ENCODE peak calls at places on chromosomes 11 and 22, in seven cellular contexts. One of them, this sample, is unnamed.

GRCh38 chr22:27107824-27108223 is 450.4 kb downstream of the MIAT start:
- DNase-seq in heart right ventricle: peak; percentile 27
- DNase-seq in tibial nerve: peak; percentile 50
- DNase-seq in tibial artery: peak; percentile 88
- DNase-seq in ovary: peak; percentile 78
- DNase-seq in right cardiac atrium: peak; percentile 82
- DNase-seq in neuronal stem cell: no peak
- DNase-seq in this sample: peak; percentile 87

GRCh38 chr11:86991341-86991740 is 36.1 kb upstream of the FZD4 start:
- DNase-seq in tibial artery: no peak
- DNase-seq in neuronal stem cell: no peak
- DNase-seq in heart right ventricle: no peak
- DNase-seq in ovary: no peak
- DNase-seq in tibial nerve: no peak
- DNase-seq in right cardiac atrium: no peak
- DNase-seq in this sample: no peak

GRCh38 chr11:111983187-111983986 is 41.8 kb upstream of the DLAT start:
- DNase-seq in tibial nerve: no peak
- DNase-seq in right cardiac atrium: peak; percentile 76
- DNase-seq in neuronal stem cell: peak; percentile 67
- DNase-seq in tibial artery: no peak
- DNase-seq in ovary: no peak
- DNase-seq in heart right ventricle: no peak
- DNase-seq in this sample: peak; percentile 84

GRCh38 chr22:23246982-23247766 is 66.9 kb downstream of the BCR start:
- DNase-seq in neuronal stem cell: no peak
- DNase-seq in heart right ventricle: no peak
- DNase-seq in tibial artery: no peak
- DNase-seq in ovary: no peak
- DNase-seq in tibial nerve: no peak
- DNase-seq in right cardiac atrium: peak; percentile 13
- DNase-seq in this sample: peak; percentile 54

GRCh38 chr22:41352058-41352457 is 29.7 kb upstream of the TEF start:
- DNase-seq in tibial nerve: no peak
- DNase-seq in heart right ventricle: no peak
- DNase-seq in tibial artery: no peak
- DNase-seq in neuronal stem cell: no peak
- DNase-seq in ovary: no peak
- DNase-seq in right cardiac atrium: no peak
- DNase-seq in this sample: no peak

GRCh38 chr22:29964777-29965176 is 81.8 kb downstream of the MTMR3 start:
- DNase-seq in tibial artery: no peak
- DNase-seq in heart right ventricle: no peak
- DNase-seq in right cardiac atrium: no peak
- DNase-seq in tibial nerve: no peak
- DNase-seq in neuronal stem cell: no peak
- DNase-seq in ovary: no peak
- DNase-seq in this sample: no peak

GRCh38 chr11:69049490-69049867 is 747 bp downstream of the TPCN2 start:
- DNase-seq in right cardiac atrium: peak; percentile 69
- DNase-seq in tibial artery: no peak
- DNase-seq in heart right ventricle: no peak
- DNase-seq in tibial nerve: no peak
- DNase-seq in ovary: no peak
- DNase-seq in neuronal stem cell: no peak
- DNase-seq in this sample: peak; percentile 60

GRCh38 chr11:4090258-4090657 is 4.3 kb upstream of the RRM1 start:
- DNase-seq in heart right ventricle: no peak
- DNase-seq in tibial nerve: no peak
- DNase-seq in right cardiac atrium: no peak
- DNase-seq in ovary: no peak
- DNase-seq in neuronal stem cell: no peak
- DNase-seq in tibial artery: no peak
- DNase-seq in this sample: no peak

GRCh38 chr22:30457964-30458363 is 13.9 kb downstream of the SEC14L3 start:
- DNase-seq in ovary: no peak
- DNase-seq in neuronal stem cell: no peak
- DNase-seq in right cardiac atrium: no peak
- DNase-seq in tibial nerve: no peak
- DNase-seq in heart right ventricle: no peak
- DNase-seq in tibial artery: no peak
- DNase-seq in this sample: no peak

GRCh38 chr11:103035656-103036434 is 56.1 kb downstream of the DCUN1D5 start:
- DNase-seq in tibial artery: no peak
- DNase-seq in ovary: no peak
- DNase-seq in heart right ventricle: peak; percentile 44
- DNase-seq in right cardiac atrium: no peak
- DNase-seq in neuronal stem cell: peak; percentile 24
- DNase-seq in tibial nerve: no peak
- DNase-seq in this sample: no peak

GRCh38 chr11:108221401-108221800 is 1.0 kb downstream of the NPAT start:
- DNase-seq in heart right ventricle: no peak
- DNase-seq in tibial artery: no peak
- DNase-seq in neuronal stem cell: no peak
- DNase-seq in tibial nerve: no peak
- DNase-seq in ovary: no peak
- DNase-seq in right cardiac atrium: no peak
- DNase-seq in this sample: no peak

GRCh38 chr11:5626191-5626590 is 1.4 kb downstream of the TRIM34 start:
- DNase-seq in right cardiac atrium: no peak
- DNase-seq in neuronal stem cell: no peak
- DNase-seq in ovary: no peak
- DNase-seq in tibial artery: no peak
- DNase-seq in heart right ventricle: no peak
- DNase-seq in tibial nerve: no peak
- DNase-seq in this sample: no peak

GRCh38 chr22:44439356-44440223 is 58.4 kb downstream of the RTL6 start:
- DNase-seq in tibial nerve: no peak
- DNase-seq in right cardiac atrium: no peak
- DNase-seq in tibial artery: peak; percentile 46
- DNase-seq in heart right ventricle: no peak
- DNase-seq in neuronal stem cell: no peak
- DNase-seq in ovary: no peak
- DNase-seq in this sample: peak; percentile 40

GRCh38 chr11:67053896-67054850 is 2.5 kb upstream of the RHOD start:
- DNase-seq in tibial nerve: no peak
- DNase-seq in neuronal stem cell: peak; percentile 55
- DNase-seq in tibial artery: peak; percentile 88
- DNase-seq in heart right ventricle: peak; percentile 34
- DNase-seq in right cardiac atrium: peak; percentile 75
- DNase-seq in ovary: peak; percentile 58
- DNase-seq in this sample: no peak

GRCh38 chr11:104781719-104782376 is 116.4 kb downstream of the CASP12 start:
- DNase-seq in ovary: no peak
- DNase-seq in heart right ventricle: no peak
- DNase-seq in tibial artery: no peak
- DNase-seq in neuronal stem cell: no peak
- DNase-seq in tibial nerve: no peak
- DNase-seq in right cardiac atrium: no peak
- DNase-seq in this sample: no peak

GRCh38 chr22:23149743-23150238 is 4.5 kb downstream of the RAB36 start:
- DNase-seq in tibial nerve: no peak
- DNase-seq in ovary: no peak
- DNase-seq in tibial artery: no peak
- DNase-seq in neuronal stem cell: no peak
- DNase-seq in right cardiac atrium: no peak
- DNase-seq in heart right ventricle: no peak
- DNase-seq in this sample: peak; percentile 57

GRCh38 chr11:67031791-67032561 is 9.0 kb downstream of the SYT12 start:
- DNase-seq in heart right ventricle: no peak
- DNase-seq in tibial nerve: no peak
- DNase-seq in tibial artery: no peak
- DNase-seq in neuronal stem cell: no peak
- DNase-seq in ovary: no peak
- DNase-seq in right cardiac atrium: no peak
- DNase-seq in this sample: no peak

GRCh38 chr11:111114091-111114490 is 131.4 kb upstream of the POU2AF2 start:
- DNase-seq in neuronal stem cell: no peak
- DNase-seq in tibial nerve: no peak
- DNase-seq in right cardiac atrium: no peak
- DNase-seq in ovary: no peak
- DNase-seq in heart right ventricle: no peak
- DNase-seq in tibial artery: no peak
- DNase-seq in this sample: no peak

GRCh38 chr22:46828323-46829139 is 66.1 kb downstream of the TBC1D22A start:
- DNase-seq in ovary: no peak
- DNase-seq in right cardiac atrium: no peak
- DNase-seq in tibial nerve: no peak
- DNase-seq in heart right ventricle: no peak
- DNase-seq in tibial artery: no peak
- DNase-seq in neuronal stem cell: no peak
- DNase-seq in this sample: no peak

GRCh38 chr22:48824673-48825651 is 1002.7 kb downstream of the BRD1 start:
- DNase-seq in tibial nerve: no peak
- DNase-seq in heart right ventricle: no peak
- DNase-seq in right cardiac atrium: no peak
- DNase-seq in ovary: no peak
- DNase-seq in tibial artery: peak; percentile 53
- DNase-seq in neuronal stem cell: no peak
- DNase-seq in this sample: peak; percentile 39

GRCh38 chr22:38867496-38868285 is 4.3 kb downstream of the CBX6 start:
- DNase-seq in tibial artery: peak; percentile 60
- DNase-seq in ovary: peak; percentile 21
- DNase-seq in tibial nerve: no peak
- DNase-seq in right cardiac atrium: peak; percentile 45
- DNase-seq in neuronal stem cell: no peak
- DNase-seq in heart right ventricle: no peak
- DNase-seq in this sample: no peak

GRCh38 chr22:28231423-28231822 is 312.4 kb upstream of the PITPNB start:
- DNase-seq in tibial nerve: no peak
- DNase-seq in tibial artery: no peak
- DNase-seq in ovary: no peak
- DNase-seq in neuronal stem cell: peak; percentile 33
- DNase-seq in heart right ventricle: no peak
- DNase-seq in right cardiac atrium: no peak
- DNase-seq in this sample: no peak

DNA sequence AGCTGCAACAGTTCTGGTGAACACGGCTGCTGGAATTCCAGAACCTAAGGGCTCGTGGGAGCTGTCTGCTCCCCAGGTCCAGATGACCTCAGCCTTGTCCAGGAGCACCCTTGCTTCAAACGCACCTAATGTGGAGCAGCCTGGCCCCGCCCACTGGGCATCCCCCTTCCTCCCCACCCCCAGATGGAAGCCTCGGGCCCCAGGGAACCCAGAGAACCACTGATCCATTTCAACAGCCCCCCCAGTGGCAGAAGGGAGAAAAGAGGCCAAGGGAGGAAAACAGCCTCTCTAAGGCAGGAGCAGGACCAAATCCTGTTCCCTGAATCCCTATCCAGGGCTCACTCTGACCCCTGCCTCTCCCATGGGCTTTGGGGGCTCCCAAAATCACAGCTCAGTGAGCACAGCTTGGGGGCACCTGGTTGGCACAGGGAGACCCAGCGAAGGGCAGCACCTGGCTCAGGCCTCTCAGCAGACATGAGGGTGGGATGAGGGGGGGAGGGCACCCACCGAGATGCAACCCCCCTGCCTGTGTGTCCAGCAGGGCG is 1.2 kb downstream of the CYTH4 start:
- DNase-seq in tibial artery: no peak
- DNase-seq in heart right ventricle: no peak
- DNase-seq in ovary: no peak
- DNase-seq in tibial nerve: no peak
- DNase-seq in right cardiac atrium: no peak
- DNase-seq in neuronal stem cell: no peak
- DNase-seq in this sample: no peak
- H3K4me3 ChIP-seq in tibial artery: peak overlapping the region; percentile 29
- H3K4me3 ChIP-seq in heart right ventricle: peak overlapping the region; percentile 46
- H3K4me3 ChIP-seq in ovary: no peak overlapping the region
- H3K4me3 ChIP-seq in tibial nerve: peak overlapping the region; percentile 48
- H3K4me3 ChIP-seq in right cardiac atrium: no peak overlapping the region
- H3K4me3 ChIP-seq in neuronal stem cell: no peak overlapping the region
- H3K4me3 ChIP-seq in this sample: no peak overlapping the region

GRCh38 chr22:18075101-18075730 is 2.6 kb upstream of the PEX26 start:
- DNase-seq in ovary: no peak
- DNase-seq in neuronal stem cell: no peak
- DNase-seq in tibial nerve: no peak
- DNase-seq in heart right ventricle: no peak
- DNase-seq in tibial artery: peak; percentile 56
- DNase-seq in right cardiac atrium: no peak
- DNase-seq in this sample: no peak
- H3K27ac ChIP-seq in ovary: peak overlapping the region; percentile 28
- H3K27ac ChIP-seq in neuronal stem cell: no peak overlapping the region
- H3K27ac ChIP-seq in tibial nerve: peak overlapping the region; percentile 63
- H3K27ac ChIP-seq in heart right ventricle: peak overlapping the region; percentile 87
- H3K27ac ChIP-seq in tibial artery: peak overlapping the region; percentile 77
- H3K27ac ChIP-seq in right cardiac atrium: no peak overlapping the region
- H3K27ac ChIP-seq in this sample: no peak overlapping the region

DNA sequence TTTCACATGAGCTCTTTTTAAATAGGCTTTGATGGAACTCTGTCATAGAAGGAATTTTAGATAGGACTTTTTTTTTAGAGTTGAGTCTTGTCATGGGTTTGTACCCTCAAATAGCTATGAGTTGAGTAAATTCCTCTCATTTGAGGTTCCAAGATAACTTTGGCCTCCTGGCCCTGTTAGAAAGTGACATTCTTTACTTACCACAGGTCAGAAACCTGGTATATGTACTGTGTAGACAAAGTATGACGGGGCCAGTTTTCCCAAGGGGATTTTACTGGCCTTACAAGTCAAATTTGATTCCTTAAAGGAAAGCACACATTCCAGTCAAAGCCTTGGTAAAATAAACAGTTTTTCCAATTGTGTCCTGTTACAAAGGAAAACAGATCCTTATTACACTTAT is 729.3 kb upstream of the LUZP2 start:
- DNase-seq in heart right ventricle: no peak
- DNase-seq in ovary: no peak
- DNase-seq in right cardiac atrium: no peak
- DNase-seq in tibial nerve: no peak
- DNase-seq in neuronal stem cell: no peak
- DNase-seq in tibial artery: no peak
- DNase-seq in this sample: no peak
- H3K9me3 ChIP-seq in heart right ventricle: peaks cover 41% of the 10 kb centered on the region
- H3K9me3 ChIP-seq in ovary: no peaks in the 10 kb centered on the region
- H3K9me3 ChIP-seq in right cardiac atrium: no peaks in the 10 kb centered on the region
- H3K9me3 ChIP-seq in tibial nerve: peaks cover 4% of the 10 kb centered on the region
- H3K9me3 ChIP-seq in neuronal stem cell: peaks cover 5% of the 10 kb centered on the region
- H3K9me3 ChIP-seq in tibial artery: no peaks in the 10 kb centered on the region
- H3K9me3 ChIP-seq in this sample: no peaks in the 10 kb centered on the region

GRCh38 chr11:76231339-76231738 is 25.0 kb upstream of the WNT11 start:
- DNase-seq in heart right ventricle: no peak
- DNase-seq in right cardiac atrium: no peak
- DNase-seq in tibial nerve: no peak
- DNase-seq in neuronal stem cell: no peak
- DNase-seq in ovary: no peak
- DNase-seq in tibial artery: no peak
- DNase-seq in this sample: no peak

GRCh38 chr11:76230392-76230791 is 24.1 kb upstream of the WNT11 start:
- DNase-seq in ovary: no peak
- DNase-seq in heart right ventricle: no peak
- DNase-seq in neuronal stem cell: no peak
- DNase-seq in right cardiac atrium: no peak
- DNase-seq in tibial artery: no peak
- DNase-seq in tibial nerve: no peak
- DNase-seq in this sample: peak; percentile 45

GRCh38 chr11:76233936-76234703 is 27.8 kb upstream of the WNT11 start:
- DNase-seq in heart right ventricle: peak; percentile 62
- DNase-seq in ovary: peak; percentile 74
- DNase-seq in right cardiac atrium: peak; percentile 85
- DNase-seq in tibial nerve: peak; percentile 58
- DNase-seq in neuronal stem cell: no peak
- DNase-seq in tibial artery: peak; percentile 91
- DNase-seq in this sample: peak; percentile 87

GRCh38 chr11:76233196-76233921 is 27.1 kb upstream of the WNT11 start:
- DNase-seq in neuronal stem cell: no peak
- DNase-seq in ovary: no peak
- DNase-seq in heart right ventricle: no peak
- DNase-seq in tibial nerve: no peak
- DNase-seq in tibial artery: no peak
- DNase-seq in right cardiac atrium: no peak
- DNase-seq in this sample: peak; percentile 59

GRCh38 chr11:76232026-76232665 is 25.8 kb upstream of the WNT11 start:
- DNase-seq in neuronal stem cell: no peak
- DNase-seq in ovary: no peak
- DNase-seq in heart right ventricle: no peak
- DNase-seq in tibial nerve: no peak
- DNase-seq in tibial artery: no peak
- DNase-seq in right cardiac atrium: no peak
- DNase-seq in this sample: peak; percentile 51
- H3K4me3 ChIP-seq in neuronal stem cell: no peak overlapping the region
- H3K4me3 ChIP-seq in ovary: no peak overlapping the region
- H3K4me3 ChIP-seq in heart right ventricle: no peak overlapping the region
- H3K4me3 ChIP-seq in tibial nerve: no peak overlapping the region
- H3K4me3 ChIP-seq in tibial artery: no peak overlapping the region
- H3K4me3 ChIP-seq in right cardiac atrium: no peak overlapping the region
- H3K4me3 ChIP-seq in this sample: no peak overlapping the region